ENCODE peak calls at places on chromosomes 1 and 21, in six cellular contexts. N is GM12891, R is K562, C is stomach, I is Panc1, L is sigmoid colon. U is an unnamed sample.

GRCh38 chr21:38905751-38906150 is 100.0 kb downstream of the ETS2 start:
- DNase-seq in N (no peak), R (no peak), C (no peak), I (no peak), L (no peak), U (no peak)

GRCh38 chr1:227420147-227420546 is 101.9 kb upstream of the CDC42BPA start:
- DNase-seq in N (no peak), R (no peak), C (no peak), I (no peak), L (no peak), U (no peak)

GRCh38 chr1:228490120-228491078 is 3.2 kb downstream of the RNF187 start:
- DNase-seq in N (no peak), R (peak; percentile 48), C (no peak), I (no peak), L (no peak), U (no peak)

GRCh38 chr1:198909973-198910372 is 271.1 kb downstream of the PTPRC start:
- DNase-seq in N (no peak), R (no peak), C (no peak), I (no peak), L (no peak), U (no peak)

GRCh38 chr1:5637171-5637570 is 355.1 kb downstream of the NPHP4 start:
- DNase-seq in N (no peak), R (no peak), C (peak; percentile 26), I (no peak), L (no peak), U (no peak)

GRCh38 chr1:100552031-100552430 is 14.1 kb downstream of the GPR88 start:
- DNase-seq in N (no peak), R (no peak), C (no peak), I (no peak), L (no peak), U (no peak)

GRCh38 chr1:157034137-157034800 is 11.3 kb downstream of the ARHGEF11 start:
- DNase-seq in N (no peak), R (no peak), C (peak; percentile 39), I (no peak), L (no peak), U (no peak)

GRCh38 chr1:227429447-227430359 is 111.4 kb upstream of the CDC42BPA start:
- DNase-seq in N (no peak), R (no peak), C (no peak), I (no peak), L (no peak), U (no peak)

GRCh38 chr1:192954705-192955265 is 104.4 kb downstream of the UCHL5 start:
- DNase-seq in N (no peak), R (no peak), C (no peak), I (no peak), L (no peak), U (no peak)

GRCh38 chr1:34822202-34822601 is 29.4 kb downstream of the GJA4 start:
- DNase-seq in N (no peak), R (no peak), C (no peak), I (no peak), L (no peak), U (no peak)

GRCh38 chr1:28437924-28438699 is 67.7 kb upstream of the RCC1 start:
- DNase-seq in N (no peak), R (peak; percentile 26), C (peak; percentile 76), I (peak; percentile 98), L (peak; percentile 89), U (no peak)

GRCh38 chr1:150596095-150596892 is 16.9 kb upstream of the MCL1 start:
- DNase-seq in N (no peak), R (no peak), C (no peak), I (no peak), L (no peak), U (no peak)

GRCh38 chr1:47635111-47635510 is 197.3 kb downstream of the FOXD2 start:
- DNase-seq in N (no peak), R (no peak), C (no peak), I (no peak), L (no peak), U (no peak)

GRCh38 chr1:168243200-168243599 is 17.4 kb downstream of the SFT2D2 start:
- DNase-seq in N (no peak), R (no peak), C (peak; percentile 39), I (no peak), L (no peak), U (no peak)

GRCh38 chr1:93668121-93668520 is 13.5 kb downstream of the BCAR3 start:
- DNase-seq in N (no peak), R (no peak), C (no peak), I (no peak), L (no peak), U (no peak)

GRCh38 chr1:22906968-22907367 is 65.7 kb downstream of the LACTBL1 start:
- DNase-seq in N (no peak), R (no peak), C (no peak), I (no peak), L (no peak), U (no peak)

GRCh38 chr1:10900691-10901090 is 104.2 kb upstream of the CASZ1 start:
- DNase-seq in N (no peak), R (no peak), C (no peak), I (no peak), L (no peak), U (no peak)

GRCh38 chr1:234221601-234222000 is 151.7 kb upstream of the COA6 start:
- DNase-seq in N (no peak), R (no peak), C (no peak), I (no peak), L (no peak), U (no peak)

GRCh38 chr1:9593492-9594465 is 5.1 kb downstream of the TMEM201 start:
- DNase-seq in N (peak; percentile 92), R (peak; percentile 90), C (peak; percentile 49), I (no peak), L (peak; percentile 80), U (peak; percentile 81)

GRCh38 chr1:20164694-20165202 is 21.1 kb upstream of the UBXN10 start:
- DNase-seq in N (no peak), R (no peak), C (no peak), I (no peak), L (peak; percentile 74), U (no peak)

GRCh38 chr21:36437745-36438128 is 42.2 kb downstream of the CLDN14 start:
- DNase-seq in N (no peak), R (peak; percentile 43), C (peak; percentile 55), I (no peak), L (no peak), U (no peak)

GRCh38 chr1:214570442-214570841 is 19.0 kb upstream of the PTPN14 start:
- DNase-seq in N (no peak), R (no peak), C (no peak), I (no peak), L (no peak), U (no peak)

GRCh38 chr1:15390667-15391066 is 19.0 kb upstream of the EFHD2 start:
- DNase-seq in N (no peak), R (no peak), C (no peak), I (no peak), L (no peak), U (no peak)

GRCh38 chr1:159898527-159898926 is 1.4 kb downstream of the CFAP45 start:
- DNase-seq in N (no peak), R (no peak), C (no peak), I (no peak), L (peak; percentile 53), U (no peak)

GRCh38 chr1:3366181-3367051 is 88.0 kb upstream of the ARHGEF16 start:
- DNase-seq in N (no peak), R (no peak), C (no peak), I (no peak), L (no peak), U (no peak)

GRCh38 chr1:248055261-248055660 is 8.6 kb downstream of the OR2L3 start:
- DNase-seq in N (no peak), R (no peak), C (no peak), I (no peak), L (no peak), U (no peak)

GRCh38 chr1:226128487-226129075 is 58.0 kb downstream of the ACBD3 start:
- DNase-seq in N (no peak), R (no peak), C (peak; percentile 25), I (no peak), L (peak; percentile 35), U (no peak)

GRCh38 chr1:205285391-205286101 is 36.0 kb downstream of the NUAK2 start:
- DNase-seq in N (no peak), R (no peak), C (no peak), I (no peak), L (no peak), U (peak; percentile 54)
- TF ChIP-seq POLR2AphosphoS5 in N (no peak), R (no peak), C (no peak), I (no peak), L (no peak), U (no peak)

GRCh38 chr1:43334453-43335205 is 3.0 kb upstream of the MPL start:
- DNase-seq in N (no peak), R (no peak), C (no peak), I (no peak), L (peak; percentile 15), U (no peak)

GRCh38 chr1:43327549-43328292 is 9.9 kb upstream of the MPL start:
- DNase-seq in N (no peak), R (no peak), C (no peak), I (no peak), L (no peak), U (no peak)

GRCh38 chr1:43331688-43332087 is 5.9 kb upstream of the MPL start:
- DNase-seq in N (no peak), R (no peak), C (no peak), I (no peak), L (no peak), U (no peak)

GRCh38 chr1:43325381-43325780 is 12.2 kb upstream of the MPL start:
- DNase-seq in N (no peak), R (no peak), C (no peak), I (no peak), L (no peak), U (no peak)

GRCh38 chr1:43329995-43330751 is 7.4 kb upstream of the MPL start:
- DNase-seq in N (no peak), R (peak; percentile 99), C (no peak), I (no peak), L (peak; percentile 58), U (peak; percentile 49)
- TF ChIP-seq POLR2AphosphoS5 in N (no peak), R (peak; percentile 65), C (no peak), I (no peak), L (no peak), U (no peak)

DNA sequence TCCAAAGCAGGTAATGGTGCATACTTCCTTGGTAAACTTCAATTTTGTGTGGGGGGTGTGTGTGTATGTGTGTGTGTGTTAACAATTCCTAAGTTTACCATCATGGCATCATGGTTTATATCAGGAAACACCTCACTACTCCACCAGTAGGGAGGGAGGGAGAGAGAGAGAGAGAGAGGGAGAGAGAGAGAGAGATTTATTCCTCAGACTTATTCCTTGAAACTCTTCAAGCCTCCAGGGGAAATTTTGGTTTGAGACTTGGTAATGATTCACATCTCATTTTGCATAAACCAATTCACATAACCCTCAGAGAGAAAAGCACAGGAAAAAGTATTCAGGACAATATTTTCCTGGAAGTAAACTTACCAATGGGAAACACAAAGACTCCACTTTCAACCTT is 115.0 kb downstream of the TTLL7 start:
- DNase-seq in N (no peak), R (no peak), C (no peak), I (no peak), L (no peak), U (no peak)
- TF ChIP-seq POLR2AphosphoS5 in N (no peak), R (no peak), C (no peak), I (no peak), L (no peak), U (no peak)

DNA sequence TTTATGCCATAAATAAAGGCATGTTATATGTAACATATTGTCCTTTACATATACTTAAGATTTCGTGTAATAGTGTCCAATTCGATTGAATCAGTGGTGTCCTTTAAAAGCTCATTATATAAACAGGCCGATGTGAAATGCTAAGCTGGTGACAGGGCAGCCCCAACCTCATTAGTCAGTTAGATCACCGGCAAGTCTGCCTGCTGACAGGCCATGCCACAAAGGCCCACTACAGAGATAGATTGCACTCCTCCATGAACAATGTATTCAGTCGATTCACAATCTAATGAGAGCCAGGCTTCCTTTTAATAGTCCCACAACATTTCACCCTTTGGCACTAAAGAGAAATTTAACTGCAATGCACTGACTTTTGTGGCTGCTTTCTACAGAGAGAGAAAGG is 298.0 kb downstream of the PCP4 start:
- DNase-seq in N (no peak), R (no peak), C (no peak), I (no peak), L (no peak), U (no peak)
- TF ChIP-seq POLR2AphosphoS5 in N (no peak), R (no peak), C (no peak), I (no peak), L (no peak), U (no peak)